ENCODE peak calls at places on chromosomes 13 and 19, in six cellular contexts. K is Right ventricle myocardium superior; A is AG09319; Y is CD8-positive, alpha-beta memory T cell; M is GM04504; E is putamen. B is an unnamed sample.

GRCh38 chr19:5183616-5184015 is 157.0 kb downstream of the PTPRS start:
- DNase-seq in K (no peak), A (no peak), Y (no peak), M (no peak), E (no peak), B (no peak)

GRCh38 chr13:88745013-88745412 is 1073.8 kb downstream of the SLITRK5 start:
- DNase-seq in K (no peak), A (no peak), Y (no peak), M (no peak), E (no peak), B (no peak)

GRCh38 chr19:50928841-50929240 is 17.6 kb upstream of the KLK4 start:
- DNase-seq in K (no peak), A (no peak), Y (no peak), M (no peak), E (no peak), B (no peak)

GRCh38 chr19:51186323-51186722 is 38.6 kb upstream of the CD33 start:
- DNase-seq in K (no peak), A (no peak), Y (no peak), M (no peak), E (no peak), B (no peak)

GRCh38 chr19:40776364-40776763 is 1.0 kb downstream of the MIA start:
- DNase-seq in K (no peak), A (no peak), Y (no peak), M (no peak), E (no peak), B (no peak)

GRCh38 chr13:73417012-73417615 is 358.3 kb downstream of the KLF5 start:
- DNase-seq in K (no peak), A (no peak), Y (no peak), M (no peak), E (no peak), B (no peak)

GRCh38 chr19:15421726-15422260 is 3.0 kb upstream of the AKAP8L start:
- DNase-seq in K (peak; percentile 80), A (no peak), Y (no peak), M (no peak), E (peak; percentile 88), B (no peak)

GRCh38 chr13:72970301-72970880 is 88.4 kb upstream of the KLF5 start:
- DNase-seq in K (no peak), A (no peak), Y (no peak), M (no peak), E (no peak), B (no peak)

GRCh38 chr19:55391191-55391670 is 5.5 kb downstream of the RPL28 start:
- DNase-seq in K (no peak), A (no peak), Y (no peak), M (no peak), E (no peak), B (no peak)

GRCh38 chr19:48551437-48552302 is at the start of gene SULT2B1:
- DNase-seq in K (no peak), A (no peak), Y (no peak), M (no peak), E (no peak), B (no peak)

GRCh38 chr13:27138457-27139093 is 33.0 kb downstream of the USP12 start:
- DNase-seq in K (no peak), A (no peak), Y (no peak), M (no peak), E (no peak), B (no peak)

GRCh38 chr13:50678464-50679162 is 164.9 kb downstream of the DLEU7 start:
- DNase-seq in K (no peak), A (peak; percentile 35), Y (no peak), M (peak; percentile 83), E (no peak), B (no peak)

GRCh38 chr13:67223024-67223423 is 7.1 kb downstream of the PCDH9 start:
- DNase-seq in K (no peak), A (no peak), Y (no peak), M (no peak), E (no peak), B (no peak)

GRCh38 chr19:6271721-6272410 is 7.9 kb downstream of the MLLT1 start:
- DNase-seq in K (peak; percentile 95), A (no peak), Y (no peak), M (peak; percentile 70), E (peak; percentile 45), B (no peak)

GRCh38 chr13:40613192-40613818 is 53.1 kb downstream of the FOXO1 start:
- DNase-seq in K (no peak), A (no peak), Y (peak; percentile 77), M (peak; percentile 8), E (no peak), B (peak; percentile 51)

GRCh38 chr13:45174478-45174877 is 26.4 kb downstream of the KCTD4 start:
- DNase-seq in K (no peak), A (no peak), Y (no peak), M (no peak), E (no peak), B (no peak)

GRCh38 chr19:28607066-28607583 is 605.8 kb downstream of the UQCRFS1 start:
- DNase-seq in K (no peak), A (no peak), Y (no peak), M (no peak), E (no peak), B (no peak)

GRCh38 chr13:41398494-41399190 is 58.7 kb upstream of the RGCC start:
- DNase-seq in K (no peak), A (no peak), Y (no peak), M (no peak), E (no peak), B (no peak)

GRCh38 chr13:29702912-29703351 is 107.4 kb upstream of the SLC7A1 start:
- DNase-seq in K (peak; percentile 48), A (peak; percentile 78), Y (no peak), M (peak; percentile 85), E (no peak), B (no peak)

GRCh38 chr13:31105020-31105800 is 56.5 kb downstream of the HSPH1 start:
- DNase-seq in K (no peak), A (no peak), Y (no peak), M (no peak), E (no peak), B (no peak)

GRCh38 chr13:40668335-40668734 is 1.9 kb upstream of the FOXO1 start:
- DNase-seq in K (peak; percentile 67), A (no peak), Y (peak; percentile 61), M (no peak), E (no peak), B (peak; percentile 44)

GRCh38 chr13:109331898-109332297 is 454.5 kb downstream of the IRS2 start:
- DNase-seq in K (no peak), A (no peak), Y (no peak), M (no peak), E (no peak), B (no peak)

GRCh38 chr19:46721269-46722003 is 4.5 kb upstream of the PRKD2 start:
- DNase-seq in K (peak; percentile 38), A (no peak), Y (no peak), M (no peak), E (no peak), B (no peak)

GRCh38 chr19:46353730-46354528 is 7.0 kb downstream of the PPP5C start:
- DNase-seq in K (no peak), A (no peak), Y (no peak), M (no peak), E (no peak), B (no peak)

GRCh38 chr19:12035220-12036172 is at the start of gene ZNF433:
- DNase-seq in K (peak; percentile 98), A (peak; percentile 52), Y (peak; percentile 57), M (peak; percentile 72), E (peak; percentile 89), B (peak; percentile 58)

GRCh38 chr13:32426981-32427851 is 714 bp downstream of the N4BP2L1 start:
- DNase-seq in K (peak; percentile 63), A (no peak), Y (peak; percentile 74), M (no peak), E (peak; percentile 34), B (peak; percentile 51)